ENCODE peak calls at places on chromosomes 7 and 10, in seven cellular contexts. J, Y, P, D, H, O and N are unnamed samples.

GRCh38 chr10:84214612-84215235 is 10.6 kb downstream of the LRIT2 start:
- DNase-seq in J (no peak), Y (no peak), P (peak; percentile 23), D (peak; percentile 6), H (no peak), O (peak; percentile 11), N (no peak)

GRCh38 chr7:125529237-125529636 is 599.6 kb upstream of the POT1 start:
- DNase-seq in J (no peak), Y (no peak), P (no peak), D (no peak), H (no peak), O (no peak), N (no peak)

GRCh38 chr7:5567810-5568209 is 144.2 kb upstream of the TNRC18 start:
- DNase-seq in J (no peak), Y (no peak), P (peak; percentile 37), D (peak; percentile 25), H (peak; percentile 28), O (no peak), N (no peak)

GRCh38 chr7:155489862-155490696 is 32.1 kb downstream of the EN2 start:
- DNase-seq in J (no peak), Y (no peak), P (peak; percentile 8), D (peak; percentile 21), H (no peak), O (no peak), N (no peak)

GRCh38 chr7:158114056-158114850 is 473.4 kb downstream of the PTPRN2 start:
- DNase-seq in J (no peak), Y (no peak), P (no peak), D (no peak), H (no peak), O (no peak), N (no peak)

GRCh38 chr10:43026039-43026973 is 50.6 kb upstream of the RET start:
- DNase-seq in J (no peak), Y (peak; percentile 3), P (no peak), D (no peak), H (no peak), O (no peak), N (no peak)

GRCh38 chr7:8387551-8388256 is 45.7 kb upstream of the NXPH1 start:
- DNase-seq in J (no peak), Y (no peak), P (no peak), D (no peak), H (peak; percentile 24), O (no peak), N (no peak)

GRCh38 chr10:51073461-51074237 is 638 bp upstream of the PRKG1 start:
- DNase-seq in J (no peak), Y (no peak), P (peak; percentile 43), D (peak; percentile 32), H (peak; percentile 27), O (no peak), N (no peak)

GRCh38 chr7:67618569-67619543 is 622.2 kb downstream of the TYW1 start:
- DNase-seq in J (no peak), Y (peak; percentile 83), P (no peak), D (peak; percentile 17), H (peak; percentile 85), O (no peak), N (no peak)

GRCh38 chr7:51649-52048 is 140.7 kb upstream of the FAM20C start:
- DNase-seq in J (no peak), Y (no peak), P (no peak), D (no peak), H (no peak), O (no peak), N (no peak)

GRCh38 chr10:613661-614340 is 75.7 kb downstream of the DIP2C start:
- DNase-seq in J (no peak), Y (no peak), P (no peak), D (no peak), H (no peak), O (no peak), N (no peak)

GRCh38 chr10:130411496-130412070 is 275.4 kb downstream of the GLRX3 start:
- DNase-seq in J (no peak), Y (peak; percentile 58), P (no peak), D (no peak), H (peak; percentile 26), O (no peak), N (no peak)

GRCh38 chr7:37826825-37827224 is 21.6 kb upstream of the NME8 start:
- DNase-seq in J (no peak), Y (no peak), P (no peak), D (no peak), H (no peak), O (no peak), N (no peak)

GRCh38 chr7:23491502-23491901 is 21.2 kb upstream of the IGF2BP3 start:
- DNase-seq in J (no peak), Y (no peak), P (no peak), D (peak; percentile 26), H (no peak), O (no peak), N (no peak)

GRCh38 chr7:28575241-28575643 is 162.9 kb downstream of the CREB5 start:
- DNase-seq in J (no peak), Y (no peak), P (peak; percentile 52), D (peak; percentile 11), H (no peak), O (no peak), N (no peak)

GRCh38 chr10:120495226-120495625 is 38.2 kb downstream of the PLPP4 start:
- DNase-seq in J (no peak), Y (no peak), P (no peak), D (no peak), H (no peak), O (no peak), N (no peak)

GRCh38 chr10:26887611-26888215 is 27.0 kb upstream of the ABI1 start:
- DNase-seq in J (no peak), Y (no peak), P (peak; percentile 68), D (no peak), H (no peak), O (no peak), N (no peak)

GRCh38 chr7:128831178-128831993 is 1.2 kb downstream of the FLNC start:
- DNase-seq in J (no peak), Y (no peak), P (peak; percentile 62), D (peak; percentile 77), H (peak; percentile 82), O (no peak), N (no peak)

GRCh38 chr7:110442386-110442837 is 648.5 kb upstream of the LRRN3 start:
- DNase-seq in J (no peak), Y (peak; percentile 50), P (peak; percentile 64), D (no peak), H (peak; percentile 76), O (no peak), N (no peak)

GRCh38 chr10:77159538-77160110 is 478.0 kb downstream of the KCNMA1 start:
- DNase-seq in J (no peak), Y (no peak), P (no peak), D (peak; percentile 51), H (no peak), O (no peak), N (no peak)

GRCh38 chr7:136228185-136228584 is 251.0 kb upstream of the MTPN start:
- DNase-seq in J (no peak), Y (no peak), P (no peak), D (no peak), H (no peak), O (no peak), N (no peak)

GRCh38 chr10:69902835-69903535 is 101.3 kb downstream of the COL13A1 start:
- DNase-seq in J (no peak), Y (no peak), P (no peak), D (no peak), H (no peak), O (no peak), N (no peak)

GRCh38 chr10:97169911-97170693 is 15.7 kb downstream of the SLIT1 start:
- DNase-seq in J (no peak), Y (peak; percentile 4), P (no peak), D (no peak), H (peak; percentile 9), O (no peak), N (no peak)

GRCh38 chr10:27771231-27771630 is 25.6 kb upstream of the MKX start:
- DNase-seq in J (peak; percentile 43), Y (no peak), P (no peak), D (no peak), H (no peak), O (no peak), N (no peak)

GRCh38 chr7:138785587-138786437 is 12.0 kb upstream of the TMEM213 start:
- DNase-seq in J (no peak), Y (no peak), P (peak; percentile 54), D (peak; percentile 50), H (no peak), O (no peak), N (no peak)

GRCh38 chr7:16984346-16984745 is 102.6 kb upstream of the AGR3 start:
- DNase-seq in J (no peak), Y (no peak), P (no peak), D (no peak), H (no peak), O (no peak), N (no peak)

GRCh38 chr7:4962872-4963775 is 4.1 kb upstream of the MMD2 start:
- DNase-seq in J (no peak), Y (no peak), P (no peak), D (no peak), H (peak; percentile 78), O (no peak), N (no peak)

GRCh38 chr10:76628801-76629200 is 1008.8 kb downstream of the KCNMA1 start:
- DNase-seq in J (no peak), Y (no peak), P (peak; percentile 15), D (no peak), H (no peak), O (no peak), N (no peak)

GRCh38 chr10:33298110-33298509 is 36.4 kb downstream of the NRP1 start:
- DNase-seq in J (no peak), Y (no peak), P (no peak), D (no peak), H (no peak), O (no peak), N (no peak)

GRCh38 chr10:105691811-105692210 is 1050.7 kb downstream of the SORCS3 start:
- DNase-seq in J (no peak), Y (no peak), P (peak; percentile 44), D (no peak), H (peak; percentile 0), O (no peak), N (no peak)